ENCODE peak calls at places on chromosomes 4 and X, in six cellular contexts. One of them, this sample, is unnamed.

GRCh38 chrX:118872102-118872566 is 48.5 kb downstream of the ZCCHC12 start:
- DNase-seq in transverse colon: peak; percentile 31
- DNase-seq in pancreas: peak; percentile 30
- DNase-seq in mesenchymal stem cell: no peak
- DNase-seq in aorta: no peak
- DNase-seq in CD4-positive, CD25-positive, alpha-beta regulatory T cell: no peak
- DNase-seq in this sample: no peak

GRCh38 chr4:1333256-1333655 is 13.8 kb upstream of the UVSSA start:
- DNase-seq in transverse colon: no peak
- DNase-seq in pancreas: no peak
- DNase-seq in mesenchymal stem cell: no peak
- DNase-seq in aorta: no peak
- DNase-seq in CD4-positive, CD25-positive, alpha-beta regulatory T cell: no peak
- DNase-seq in this sample: no peak

GRCh38 chr4:3483471-3483921 is 20.4 kb downstream of the DOK7 start:
- DNase-seq in transverse colon: no peak
- DNase-seq in pancreas: no peak
- DNase-seq in mesenchymal stem cell: peak; percentile 60
- DNase-seq in aorta: peak; percentile 93
- DNase-seq in CD4-positive, CD25-positive, alpha-beta regulatory T cell: no peak
- DNase-seq in this sample: no peak

GRCh38 chrX:96763608-96764007 is 79.0 kb downstream of the DIAPH2 start:
- DNase-seq in transverse colon: no peak
- DNase-seq in pancreas: no peak
- DNase-seq in mesenchymal stem cell: no peak
- DNase-seq in aorta: no peak
- DNase-seq in CD4-positive, CD25-positive, alpha-beta regulatory T cell: no peak
- DNase-seq in this sample: no peak

GRCh38 chr4:186161138-186161537 is 30.2 kb upstream of the CYP4V2 start:
- DNase-seq in transverse colon: peak; percentile 47
- DNase-seq in pancreas: no peak
- DNase-seq in mesenchymal stem cell: no peak
- DNase-seq in aorta: no peak
- DNase-seq in CD4-positive, CD25-positive, alpha-beta regulatory T cell: peak; percentile 25
- DNase-seq in this sample: no peak

GRCh38 chr4:119244344-119244743 is 31.8 kb downstream of the USP53 start:
- DNase-seq in transverse colon: no peak
- DNase-seq in pancreas: no peak
- DNase-seq in mesenchymal stem cell: no peak
- DNase-seq in aorta: no peak
- DNase-seq in CD4-positive, CD25-positive, alpha-beta regulatory T cell: no peak
- DNase-seq in this sample: no peak

GRCh38 chrX:58025979-58026378 is 115.7 kb upstream of the ZXDA start:
- DNase-seq in transverse colon: peak; percentile 27
- DNase-seq in pancreas: no peak
- DNase-seq in mesenchymal stem cell: peak; percentile 10
- DNase-seq in aorta: no peak
- DNase-seq in CD4-positive, CD25-positive, alpha-beta regulatory T cell: peak; percentile 26
- DNase-seq in this sample: peak; percentile 7

GRCh38 chrX:105314468-105314867 is 94.0 kb upstream of the TEX13A start:
- DNase-seq in transverse colon: no peak
- DNase-seq in pancreas: no peak
- DNase-seq in mesenchymal stem cell: no peak
- DNase-seq in aorta: no peak
- DNase-seq in CD4-positive, CD25-positive, alpha-beta regulatory T cell: no peak
- DNase-seq in this sample: no peak

GRCh38 chrX:39705299-39705698 is 392.5 kb downstream of the BCOR start:
- DNase-seq in transverse colon: peak; percentile 58
- DNase-seq in pancreas: peak; percentile 82
- DNase-seq in mesenchymal stem cell: peak; percentile 71
- DNase-seq in aorta: peak; percentile 90
- DNase-seq in CD4-positive, CD25-positive, alpha-beta regulatory T cell: no peak
- DNase-seq in this sample: no peak

GRCh38 chr4:61493470-61493869 is 293.3 kb downstream of the ADGRL3 start:
- DNase-seq in transverse colon: no peak
- DNase-seq in pancreas: no peak
- DNase-seq in mesenchymal stem cell: no peak
- DNase-seq in aorta: no peak
- DNase-seq in CD4-positive, CD25-positive, alpha-beta regulatory T cell: no peak
- DNase-seq in this sample: no peak

GRCh38 chr4:15894923-15895411 is 43.6 kb downstream of the FGFBP1 start:
- DNase-seq in transverse colon: no peak
- DNase-seq in pancreas: no peak
- DNase-seq in mesenchymal stem cell: peak; percentile 18
- DNase-seq in aorta: no peak
- DNase-seq in CD4-positive, CD25-positive, alpha-beta regulatory T cell: no peak
- DNase-seq in this sample: no peak

GRCh38 chrX:109709129-109709631 is 23.9 kb downstream of the ACSL4 start:
- DNase-seq in transverse colon: no peak
- DNase-seq in pancreas: no peak
- DNase-seq in mesenchymal stem cell: peak; percentile 54
- DNase-seq in aorta: no peak
- DNase-seq in CD4-positive, CD25-positive, alpha-beta regulatory T cell: peak; percentile 17
- DNase-seq in this sample: no peak

GRCh38 chr4:73070072-73070385 is 513 bp upstream of the COX18 start:
- DNase-seq in transverse colon: no peak
- DNase-seq in pancreas: no peak
- DNase-seq in mesenchymal stem cell: no peak
- DNase-seq in aorta: no peak
- DNase-seq in CD4-positive, CD25-positive, alpha-beta regulatory T cell: no peak
- DNase-seq in this sample: no peak

GRCh38 chr4:123356914-123357313 is 39.7 kb upstream of the SPRY1 start:
- DNase-seq in transverse colon: no peak
- DNase-seq in pancreas: no peak
- DNase-seq in mesenchymal stem cell: peak; percentile 17
- DNase-seq in aorta: no peak
- DNase-seq in CD4-positive, CD25-positive, alpha-beta regulatory T cell: no peak
- DNase-seq in this sample: no peak

GRCh38 chr4:6001965-6002833 is 16.0 kb downstream of the C4orf50 start:
- DNase-seq in transverse colon: no peak
- DNase-seq in pancreas: no peak
- DNase-seq in mesenchymal stem cell: no peak
- DNase-seq in aorta: no peak
- DNase-seq in CD4-positive, CD25-positive, alpha-beta regulatory T cell: no peak
- DNase-seq in this sample: no peak

GRCh38 chr4:46999584-46999983 is 6.2 kb upstream of the GABRA4 start:
- DNase-seq in transverse colon: no peak
- DNase-seq in pancreas: no peak
- DNase-seq in mesenchymal stem cell: peak; percentile 64
- DNase-seq in aorta: no peak
- DNase-seq in CD4-positive, CD25-positive, alpha-beta regulatory T cell: no peak
- DNase-seq in this sample: no peak

GRCh38 chr4:2824329-2825183 is 19.1 kb upstream of the ADD1 start:
- DNase-seq in transverse colon: no peak
- DNase-seq in pancreas: peak; percentile 34
- DNase-seq in mesenchymal stem cell: no peak
- DNase-seq in aorta: peak; percentile 72
- DNase-seq in CD4-positive, CD25-positive, alpha-beta regulatory T cell: no peak
- DNase-seq in this sample: no peak

GRCh38 chr4:150070464-150071170 is 7.6 kb upstream of the DCLK2 start:
- DNase-seq in transverse colon: no peak
- DNase-seq in pancreas: no peak
- DNase-seq in mesenchymal stem cell: peak; percentile 26
- DNase-seq in aorta: no peak
- DNase-seq in CD4-positive, CD25-positive, alpha-beta regulatory T cell: no peak
- DNase-seq in this sample: no peak

DNA sequence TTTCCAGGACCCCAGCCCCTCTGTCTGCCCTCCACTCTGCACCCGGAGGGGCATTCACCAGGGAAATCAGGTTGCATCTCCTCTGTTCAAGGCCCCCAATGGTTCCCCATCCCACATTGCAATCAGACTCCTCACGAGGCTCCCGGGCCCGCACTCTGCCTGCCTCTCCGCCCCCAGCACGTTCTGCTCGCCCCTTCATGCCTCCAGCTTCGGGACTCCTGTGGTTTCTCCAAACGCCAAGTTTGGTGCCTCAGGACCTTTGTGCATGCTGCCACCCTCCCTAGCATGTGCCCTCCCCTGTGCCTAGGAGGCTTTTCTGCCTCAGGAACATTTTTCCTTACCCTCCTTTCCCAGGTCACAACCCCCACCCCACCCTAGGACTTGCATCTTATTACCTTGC is 183.6 kb upstream of the PSAPL1 start:
- DNase-seq in transverse colon: no peak
- DNase-seq in pancreas: no peak
- DNase-seq in mesenchymal stem cell: no peak
- DNase-seq in aorta: no peak
- DNase-seq in CD4-positive, CD25-positive, alpha-beta regulatory T cell: no peak
- DNase-seq in this sample: no peak
- H3K27me3 ChIP-seq in transverse colon: no peaks in the 10 kb centered on the region
- H3K27me3 ChIP-seq in pancreas: no peaks in the 10 kb centered on the region
- H3K27me3 ChIP-seq in mesenchymal stem cell: peaks cover 48% of the 10 kb centered on the region
- H3K27me3 ChIP-seq in aorta: no peaks in the 10 kb centered on the region
- H3K27me3 ChIP-seq in CD4-positive, CD25-positive, alpha-beta regulatory T cell: no peaks in the 10 kb centered on the region
- H3K27me3 ChIP-seq in this sample: no peaks in the 10 kb centered on the region

GRCh38 chr4:173073939-173074500 is 94.6 kb upstream of the GALNT7 start:
- DNase-seq in transverse colon: no peak
- DNase-seq in pancreas: no peak
- DNase-seq in mesenchymal stem cell: peak; percentile 11
- DNase-seq in aorta: no peak
- DNase-seq in CD4-positive, CD25-positive, alpha-beta regulatory T cell: no peak
- DNase-seq in this sample: no peak
- H3K27ac ChIP-seq in transverse colon: peak overlapping the region; percentile 22
- H3K27ac ChIP-seq in pancreas: peak overlapping the region; percentile 19
- H3K27ac ChIP-seq in mesenchymal stem cell: peak overlapping the region; percentile 95
- H3K27ac ChIP-seq in aorta: no peak overlapping the region
- H3K27ac ChIP-seq in CD4-positive, CD25-positive, alpha-beta regulatory T cell: no peak overlapping the region
- H3K27ac ChIP-seq in this sample: no peak overlapping the region

GRCh38 chrX:13201605-13202219 is 118.1 kb downstream of the ATXN3L start:
- DNase-seq in transverse colon: no peak
- DNase-seq in pancreas: peak; percentile 26
- DNase-seq in mesenchymal stem cell: no peak
- DNase-seq in aorta: no peak
- DNase-seq in CD4-positive, CD25-positive, alpha-beta regulatory T cell: no peak
- DNase-seq in this sample: no peak
- H3K27me3 ChIP-seq in transverse colon: no peaks in the 10 kb centered on the region
- H3K27me3 ChIP-seq in pancreas: no peaks in the 10 kb centered on the region
- H3K27me3 ChIP-seq in mesenchymal stem cell: no peaks in the 10 kb centered on the region
- H3K27me3 ChIP-seq in aorta: no peaks in the 10 kb centered on the region
- H3K27me3 ChIP-seq in CD4-positive, CD25-positive, alpha-beta regulatory T cell: no peaks in the 10 kb centered on the region
- H3K27me3 ChIP-seq in this sample: no peaks in the 10 kb centered on the region

DNA sequence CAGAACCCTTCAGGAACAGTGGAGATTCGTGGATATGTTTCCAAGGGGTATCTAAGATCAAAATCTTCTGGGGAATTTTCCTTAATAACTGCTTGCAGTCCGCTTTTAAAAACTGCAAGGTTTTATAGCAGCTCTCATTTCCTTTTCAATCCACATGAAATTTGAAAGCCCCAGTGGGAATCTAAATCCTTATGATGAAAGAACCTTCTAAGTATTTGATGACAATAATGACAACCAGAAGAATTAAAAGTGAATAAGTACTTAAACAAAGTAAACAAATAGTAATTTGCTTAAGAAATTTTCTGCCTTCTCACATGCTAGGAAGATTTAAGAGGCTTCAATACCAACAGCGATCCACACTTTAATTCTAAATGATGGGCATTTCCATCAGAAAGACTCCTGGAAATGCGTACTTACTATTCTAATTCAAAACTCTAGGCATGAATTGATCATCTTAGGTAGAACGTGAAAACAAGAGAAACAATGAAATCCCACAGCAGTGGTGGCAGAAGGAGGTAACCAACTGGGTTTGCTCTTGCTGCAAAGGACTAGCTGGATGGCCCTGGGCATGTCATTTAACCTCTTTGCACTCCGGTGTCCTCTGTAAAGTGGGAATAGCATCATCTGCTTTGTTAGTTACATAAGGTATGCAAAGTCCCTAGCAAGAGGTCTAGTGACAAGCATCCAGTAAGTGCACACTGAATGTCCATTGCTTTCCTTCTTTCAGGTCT is 37.5 kb upstream of the S100G start:
- DNase-seq in transverse colon: no peak
- DNase-seq in pancreas: no peak
- DNase-seq in mesenchymal stem cell: no peak
- DNase-seq in aorta: no peak
- DNase-seq in CD4-positive, CD25-positive, alpha-beta regulatory T cell: no peak
- DNase-seq in this sample: no peak
- H3K27ac ChIP-seq in transverse colon: no peak overlapping the region
- H3K27ac ChIP-seq in pancreas: no peak overlapping the region
- H3K27ac ChIP-seq in mesenchymal stem cell: no peak overlapping the region
- H3K27ac ChIP-seq in aorta: no peak overlapping the region
- H3K27ac ChIP-seq in CD4-positive, CD25-positive, alpha-beta regulatory T cell: no peak overlapping the region
- H3K27ac ChIP-seq in this sample: no peak overlapping the region

GRCh38 chrX:100409316-100410082 is 574 bp downstream of the PCDH19 start:
- DNase-seq in transverse colon: no peak
- DNase-seq in pancreas: peak; percentile 17
- DNase-seq in mesenchymal stem cell: peak; percentile 3
- DNase-seq in aorta: peak; percentile 76
- DNase-seq in CD4-positive, CD25-positive, alpha-beta regulatory T cell: no peak
- DNase-seq in this sample: no peak

GRCh38 chrX:100408643-100409315 is 1.3 kb downstream of the PCDH19 start:
- DNase-seq in transverse colon: no peak
- DNase-seq in pancreas: peak; percentile 8
- DNase-seq in mesenchymal stem cell: no peak
- DNase-seq in aorta: no peak
- DNase-seq in CD4-positive, CD25-positive, alpha-beta regulatory T cell: no peak
- DNase-seq in this sample: no peak

GRCh38 chrX:100407147-100407783 is 2.8 kb downstream of the PCDH19 start:
- DNase-seq in transverse colon: no peak
- DNase-seq in pancreas: peak; percentile 10
- DNase-seq in mesenchymal stem cell: no peak
- DNase-seq in aorta: no peak
- DNase-seq in CD4-positive, CD25-positive, alpha-beta regulatory T cell: no peak
- DNase-seq in this sample: no peak

GRCh38 chrX:100407784-100408642 is 2.1 kb downstream of the PCDH19 start:
- DNase-seq in transverse colon: no peak
- DNase-seq in pancreas: peak; percentile 12
- DNase-seq in mesenchymal stem cell: no peak
- DNase-seq in aorta: peak; percentile 78
- DNase-seq in CD4-positive, CD25-positive, alpha-beta regulatory T cell: no peak
- DNase-seq in this sample: no peak

DNA sequence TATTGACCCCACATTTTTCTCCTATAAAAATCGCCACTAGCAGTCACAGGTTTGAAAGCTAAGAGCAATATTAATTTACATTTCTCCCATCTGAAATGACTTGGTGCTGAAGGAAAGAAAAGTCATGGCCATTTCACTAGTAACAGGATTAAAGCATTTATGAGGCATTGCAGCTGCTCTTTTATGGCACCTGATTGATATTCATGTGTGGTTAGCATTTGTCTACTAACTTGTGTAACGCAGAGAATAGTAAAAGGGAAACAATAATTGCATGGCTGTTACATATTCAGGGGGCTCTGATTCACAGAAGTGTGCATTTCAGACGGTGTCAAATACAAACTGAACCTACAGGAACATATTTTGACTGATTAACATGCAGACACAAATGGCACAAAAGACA is 5.2 kb downstream of the PCDH19 start:
- DNase-seq in transverse colon: no peak
- DNase-seq in pancreas: no peak
- DNase-seq in mesenchymal stem cell: no peak
- DNase-seq in aorta: no peak
- DNase-seq in CD4-positive, CD25-positive, alpha-beta regulatory T cell: no peak
- DNase-seq in this sample: no peak
- H3K27me3 ChIP-seq in transverse colon: peaks cover 47% of the 10 kb centered on the region
- H3K27me3 ChIP-seq in pancreas: peaks cover 12% of the 10 kb centered on the region
- H3K27me3 ChIP-seq in mesenchymal stem cell: peaks cover 70% of the 10 kb centered on the region
- H3K27me3 ChIP-seq in aorta: no peaks in the 10 kb centered on the region
- H3K27me3 ChIP-seq in CD4-positive, CD25-positive, alpha-beta regulatory T cell: peaks cover 6% of the 10 kb centered on the region
- H3K27me3 ChIP-seq in this sample: peaks cover 35% of the 10 kb centered on the region

GRCh38 chrX:124383367-124383766 is 37.0 kb downstream of the SH2D1A start:
- DNase-seq in transverse colon: no peak
- DNase-seq in pancreas: no peak
- DNase-seq in mesenchymal stem cell: no peak
- DNase-seq in aorta: no peak
- DNase-seq in CD4-positive, CD25-positive, alpha-beta regulatory T cell: no peak
- DNase-seq in this sample: no peak
- H3K27ac ChIP-seq in transverse colon: no peak overlapping the region
- H3K27ac ChIP-seq in pancreas: no peak overlapping the region
- H3K27ac ChIP-seq in mesenchymal stem cell: no peak overlapping the region
- H3K27ac ChIP-seq in aorta: no peak overlapping the region
- H3K27ac ChIP-seq in CD4-positive, CD25-positive, alpha-beta regulatory T cell: no peak overlapping the region
- H3K27ac ChIP-seq in this sample: no peak overlapping the region

GRCh38 chrX:107878106-107878505 is 52.4 kb downstream of the MID2 start:
- DNase-seq in transverse colon: no peak
- DNase-seq in pancreas: no peak
- DNase-seq in mesenchymal stem cell: no peak
- DNase-seq in aorta: no peak
- DNase-seq in CD4-positive, CD25-positive, alpha-beta regulatory T cell: no peak
- DNase-seq in this sample: no peak
- H3K27me3 ChIP-seq in transverse colon: no peaks in the 10 kb centered on the region
- H3K27me3 ChIP-seq in pancreas: no peaks in the 10 kb centered on the region
- H3K27me3 ChIP-seq in mesenchymal stem cell: peaks cover 41% of the 10 kb centered on the region
- H3K27me3 ChIP-seq in aorta: no peaks in the 10 kb centered on the region
- H3K27me3 ChIP-seq in CD4-positive, CD25-positive, alpha-beta regulatory T cell: no peaks in the 10 kb centered on the region
- H3K27me3 ChIP-seq in this sample: no peaks in the 10 kb centered on the region

This sample was measured in CD4-positive, alpha-beta T cell.